ENCODE peak calls at places on chromosomes 3 and 15, in nine cellular contexts. T is MM.1S, Z is colonic mucosa, P is DND-41, V is mesenchymal stem cell, D is HCT116, L is neural progenitor cell, E is endodermal cell, J is neuronal stem cell. M is an unnamed sample.

GRCh38 chr3:156985689-156986088 is 159.5 kb downstream of the LEKR1 start:
- DNase-seq in T (no peak), Z (no peak), P (no peak), V (no peak), D (no peak), L (no peak), E (no peak), J (no peak), M (no peak)

GRCh38 chr15:71916834-71917233 is 106.5 kb downstream of the NR2E3 start:
- DNase-seq in T (no peak), Z (no peak), P (no peak), V (no peak), D (no peak), L (no peak), E (no peak), J (no peak), M (peak)

GRCh38 chr3:24690777-24691176 is 196.1 kb upstream of the THRB start:
- DNase-seq in T (no peak), Z (no peak), P (no peak), V (no peak), D (no peak), L (no peak), E (no peak), J (no peak), M (no peak)

GRCh38 chr3:155101398-155101797 is 21.3 kb downstream of the MME start:
- DNase-seq in T (no peak), Z (no peak), P (peak), V (peak), D (no peak), L (no peak), E (no peak), J (no peak), M (no peak)

GRCh38 chr3:47006145-47006651 is 26.7 kb downstream of the NBEAL2 start:
- DNase-seq in T (no peak), Z (no peak), P (no peak), V (no peak), D (no peak), L (no peak), E (no peak), J (no peak), M (no peak)

GRCh38 chr3:58573638-58574037 is 3.6 kb downstream of the FAM107A start:
- DNase-seq in T (no peak), Z (no peak), P (no peak), V (no peak), D (no peak), L (no peak), E (no peak), J (no peak), M (no peak)

GRCh38 chr3:152574461-152575079 is 260.4 kb upstream of the P2RY1 start:
- DNase-seq in T (peak), Z (peak), P (peak), V (peak), D (peak), L (peak), E (peak), J (peak), M (peak)

GRCh38 chr3:184257083-184257915 is 4.1 kb downstream of the CAMK2N2 start:
- DNase-seq in T (no peak), Z (no peak), P (no peak), V (no peak), D (no peak), L (no peak), E (no peak), J (no peak), M (no peak)

GRCh38 chr3:79040701-79041100 is 727.1 kb downstream of the ROBO1 start:
- DNase-seq in T (no peak), Z (no peak), P (no peak), V (peak), D (no peak), L (no peak), E (no peak), J (no peak), M (no peak)

GRCh38 chr15:70596354-70597055 is 166.9 kb downstream of the UACA start:
- DNase-seq in T (no peak), Z (no peak), P (no peak), V (peak), D (peak), L (no peak), E (peak), J (no peak), M (no peak)

GRCh38 chr3:161310649-161311423 is 60.5 kb downstream of the SPTSSB start:
- DNase-seq in T (peak), Z (no peak), P (peak), V (no peak), D (no peak), L (no peak), E (no peak), J (no peak), M (no peak)

GRCh38 chr3:187843654-187844053 is 98.4 kb upstream of the BCL6 start:
- DNase-seq in T (no peak), Z (no peak), P (no peak), V (no peak), D (no peak), L (no peak), E (peak), J (no peak), M (no peak)

GRCh38 chr3:178131801-178132200 is 404.4 kb upstream of the KCNMB2 start:
- DNase-seq in T (no peak), Z (no peak), P (no peak), V (peak), D (no peak), L (no peak), E (no peak), J (no peak), M (no peak)

GRCh38 chr3:154956815-154957214 is 123.3 kb upstream of the MME start:
- DNase-seq in T (peak), Z (no peak), P (no peak), V (no peak), D (no peak), L (no peak), E (no peak), J (no peak), M (no peak)

GRCh38 chr3:105714459-105714858 is 154.4 kb downstream of the CBLB start:
- DNase-seq in T (no peak), Z (no peak), P (no peak), V (no peak), D (no peak), L (no peak), E (no peak), J (no peak), M (no peak)

GRCh38 chr3:184380210-184380626 is 364 bp downstream of the CHRD start:
- DNase-seq in T (peak), Z (peak), P (no peak), V (peak), D (no peak), L (peak), E (peak), J (no peak), M (no peak)

GRCh38 chr3:127144631-127145030 is 48.3 kb upstream of the PRR23E start:
- DNase-seq in T (no peak), Z (no peak), P (no peak), V (no peak), D (no peak), L (no peak), E (no peak), J (no peak), M (no peak)

GRCh38 chr15:69457304-69458280 is 5.0 kb downstream of the RPLP1 start:
- DNase-seq in T (no peak), Z (no peak), P (no peak), V (peak), D (no peak), L (no peak), E (peak), J (no peak), M (no peak)

GRCh38 chr3:122067588-122068240 is 12.6 kb downstream of the CD86 start:
- DNase-seq in T (no peak), Z (no peak), P (no peak), V (no peak), D (no peak), L (no peak), E (no peak), J (no peak), M (no peak)

GRCh38 chr15:55552461-55552860 is 35.7 kb downstream of the PYGO1 start:
- DNase-seq in T (no peak), Z (no peak), P (no peak), V (no peak), D (no peak), L (no peak), E (no peak), J (no peak), M (no peak)

GRCh38 chr3:12351145-12351544 is 62.3 kb downstream of the PPARG start:
- DNase-seq in T (no peak), Z (no peak), P (no peak), V (peak), D (no peak), L (no peak), E (no peak), J (no peak), M (no peak)

GRCh38 chr3:9721015-9721697 is 10.4 kb upstream of the BRPF1 start:
- DNase-seq in T (no peak), Z (no peak), P (no peak), V (no peak), D (no peak), L (no peak), E (no peak), J (no peak), M (no peak)

GRCh38 chr3:27105904-27106303 is 263.3 kb downstream of the NEK10 start:
- DNase-seq in T (no peak), Z (no peak), P (no peak), V (peak), D (no peak), L (peak), E (peak), J (no peak), M (no peak)

GRCh38 chr3:121295966-121296365 is 249.8 kb downstream of the POLQ start:
- DNase-seq in T (no peak), Z (no peak), P (no peak), V (no peak), D (no peak), L (no peak), E (no peak), J (no peak), M (no peak)

GRCh38 chr15:57640935-57641682 is 49.4 kb downstream of the MYZAP start:
- DNase-seq in T (peak), Z (no peak), P (peak), V (peak), D (no peak), L (peak), E (peak), J (peak), M (no peak)

GRCh38 chr3:126551839-126552687 is 6.7 kb downstream of the C3orf22 start:
- DNase-seq in T (no peak), Z (peak), P (peak), V (no peak), D (no peak), L (no peak), E (peak), J (no peak), M (no peak)

GRCh38 chr15:64447536-64448315 is 12.7 kb upstream of the ZNF609 start:
- DNase-seq in T (no peak), Z (no peak), P (no peak), V (no peak), D (no peak), L (no peak), E (no peak), J (no peak), M (no peak)

GRCh38 chr15:74783072-74783807 is 1.4 kb downstream of the CSK start:
- DNase-seq in T (peak), Z (peak), P (peak), V (peak), D (no peak), L (peak), E (peak), J (no peak), M (no peak)

GRCh38 chr3:117874904-117875874 is 1159.5 kb downstream of the IGSF11 start:
- DNase-seq in T (no peak), Z (no peak), P (no peak), V (no peak), D (no peak), L (peak), E (no peak), J (no peak), M (no peak)

GRCh38 chr15:87863152-87863551 is 393.4 kb downstream of the NTRK3 start:
- DNase-seq in T (no peak), Z (no peak), P (peak), V (peak), D (no peak), L (peak), E (peak), J (peak), M (no peak)

GRCh38 chr3:39254806-39255449 is 24.9 kb downstream of the CX3CR1 start:
- DNase-seq in T (no peak), Z (no peak), P (no peak), V (peak), D (no peak), L (no peak), E (no peak), J (no peak), M (no peak)

GRCh38 chr3:49786357-49787181 is at the start of gene IP6K1:
- DNase-seq in T (peak), Z (peak), P (peak), V (peak), D (peak), L (peak), E (peak), J (peak), M (peak)

GRCh38 chr15:41581110-41581509 is 22.1 kb downstream of the TYRO3 start:
- DNase-seq in T (peak), Z (no peak), P (no peak), V (no peak), D (peak), L (no peak), E (peak), J (no peak), M (no peak)

GRCh38 chr3:8301977-8302589 is 199.5 kb upstream of the LMCD1 start:
- DNase-seq in T (peak), Z (no peak), P (peak), V (peak), D (peak), L (peak), E (no peak), J (peak), M (peak)

DNA sequence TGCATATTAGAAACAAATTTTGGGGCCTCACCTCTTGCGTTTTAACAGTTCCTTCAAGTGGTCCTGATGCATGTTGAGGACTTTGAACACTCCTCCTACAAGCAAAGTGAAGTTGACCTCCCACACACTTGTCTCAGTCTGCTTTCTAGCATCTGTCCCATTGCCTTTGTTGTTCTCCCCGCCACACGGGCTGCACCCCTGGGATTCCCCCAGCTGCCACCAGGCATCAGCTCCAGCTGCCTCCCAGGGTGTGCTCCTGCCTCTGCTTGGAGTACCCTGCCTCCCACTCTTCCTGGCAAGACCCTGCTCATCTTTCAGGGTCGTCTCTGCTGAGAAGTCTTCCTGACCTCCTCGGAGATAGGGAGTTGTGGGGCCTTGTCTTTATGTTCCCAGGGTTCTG is 52.2 kb downstream of the IGF1R start:
- DNase-seq in T (no peak), Z (no peak), P (no peak), V (no peak), D (no peak), L (no peak), E (no peak), J (no peak), M (no peak)
- H3K27ac ChIP-seq in T (no peak), Z (no peak), P (no peak), V (no peak), D (no peak), L (no peak), E (no peak), J (no peak), M (no peak)

DNA sequence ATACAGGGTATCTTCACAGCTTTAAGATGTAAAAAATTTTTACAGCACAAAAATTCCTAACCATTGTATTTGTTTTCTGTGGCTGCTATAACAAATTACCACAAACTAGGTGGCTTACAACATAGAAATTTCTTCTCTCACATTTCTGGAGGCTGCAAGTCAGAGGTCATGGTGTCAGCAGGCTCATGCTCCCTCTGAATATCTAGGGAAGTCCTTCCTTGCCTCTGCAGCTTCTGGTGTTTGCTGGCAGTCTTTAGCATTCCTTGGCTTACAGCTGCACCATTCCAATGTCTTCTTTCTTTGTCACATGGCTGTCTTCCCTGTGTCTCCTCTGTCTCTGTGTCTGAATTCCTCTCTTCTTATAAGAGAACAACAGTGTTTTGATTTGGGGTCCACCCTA is 310.2 kb upstream of the SUCLG2 start:
- DNase-seq in T (no peak), Z (no peak), P (no peak), V (no peak), D (no peak), L (no peak), E (no peak), J (no peak), M (no peak)
- H3K9ac ChIP-seq in T (no peak), Z (no peak), P (no peak), V (no peak), D (no peak), L (no peak), E (no peak), J (no peak), M (no peak)

DNA sequence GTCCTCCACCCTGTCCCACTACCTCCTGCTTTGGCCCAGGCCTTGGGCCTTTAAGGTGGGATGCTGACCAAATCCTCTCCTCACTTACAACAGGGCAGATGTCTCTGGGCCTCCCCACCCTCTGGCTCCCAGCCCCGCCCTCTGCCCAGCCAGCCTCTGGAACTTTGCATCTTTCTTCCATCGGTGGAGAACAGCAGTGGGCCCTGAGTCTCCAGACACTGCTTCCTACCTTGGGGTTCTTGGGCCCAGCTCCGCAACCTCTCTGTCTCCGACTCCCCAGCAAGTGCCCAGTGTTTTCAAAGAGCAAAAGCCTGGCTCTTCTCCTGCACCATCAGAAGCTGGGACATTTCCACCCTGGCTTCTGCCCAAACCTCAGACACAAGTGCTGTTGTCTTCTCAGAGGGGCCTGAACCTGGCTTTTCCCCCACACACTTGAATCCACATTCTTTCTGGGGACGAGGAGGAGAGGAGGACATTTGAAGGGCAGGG is 33.1 kb downstream of the MRAS start:
- DNase-seq in T (no peak), Z (no peak), P (no peak), V (peak), D (no peak), L (no peak), E (no peak), J (no peak), M (no peak)
- H3K27ac ChIP-seq in T (no peak), Z (no peak), P (no peak), V (no peak), D (no peak), L (no peak), E (peak), J (no peak), M (no peak)

DNA sequence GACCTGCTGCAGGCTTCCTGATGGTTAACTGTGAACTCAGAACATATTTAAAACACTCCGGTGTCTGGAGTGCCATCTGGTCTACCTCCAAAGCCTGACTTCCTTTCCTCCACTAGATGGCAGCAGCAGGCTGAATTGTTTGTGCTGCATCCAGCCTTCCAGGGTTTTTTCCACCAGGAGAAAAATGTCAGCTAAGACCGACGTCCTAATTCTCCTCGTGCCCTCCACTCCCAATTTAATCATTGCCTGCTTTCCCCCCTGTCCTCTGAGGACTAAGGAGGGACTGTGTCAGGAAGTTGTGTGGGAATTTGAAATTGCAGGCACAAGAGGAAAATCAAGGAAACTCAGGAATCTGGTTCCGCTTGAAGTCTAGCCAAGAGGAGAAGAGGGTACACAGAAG is 165.2 kb upstream of the UMPS start:
- DNase-seq in T (peak), Z (peak), P (peak), V (peak), D (peak), L (peak), E (peak), J (peak), M (peak)
- H3K9ac ChIP-seq in T (no peak), Z (no peak), P (no peak), V (peak), D (no peak), L (no peak), E (no peak), J (peak), M (no peak)

DNA sequence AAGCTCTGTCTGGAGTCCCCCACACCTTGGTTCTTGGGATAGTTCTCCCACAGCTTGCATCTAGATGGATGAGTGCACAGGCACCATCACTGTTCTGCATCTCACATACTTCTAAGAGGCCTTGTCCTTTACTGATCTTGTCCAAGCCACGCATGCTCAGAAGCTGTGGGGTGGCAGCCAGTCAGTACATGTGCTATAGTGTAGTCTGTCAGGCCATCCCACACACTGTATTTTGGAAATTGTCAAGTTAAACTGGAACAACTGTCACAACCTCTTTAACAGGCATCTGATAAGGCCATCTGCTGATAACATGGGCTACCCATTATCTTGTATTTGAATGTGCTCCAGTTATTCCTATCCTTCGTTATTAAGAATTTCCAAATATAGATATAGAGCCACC is 296.5 kb upstream of the AZI2 start:
- DNase-seq in T (no peak), Z (no peak), P (no peak), V (no peak), D (no peak), L (no peak), E (no peak), J (no peak), M (no peak)
- H3K27ac ChIP-seq in T (no peak), Z (no peak), P (no peak), V (no peak), D (no peak), L (no peak), E (no peak), J (no peak), M (no peak)

M was measured in SK-N-MC.